ENCODE peak calls at places on chromosomes 3 and 15, in seven cellular contexts. G is kidney, V is neural crest cell, N is IMR-90, I is AG08396, M is SJSA1, E is hippocampal formation. A is an unnamed sample.

GRCh38 chr15:83205725-83206324 is 1.8 kb downstream of the HDGFL3 start:
- DNase-seq in G (no peak), V (no peak), N (peak), I (peak), M (no peak), E (no peak), A (no peak)

GRCh38 chr15:36414670-36415069 is 164.8 kb upstream of the CDIN1 start:
- DNase-seq in G (no peak), V (no peak), N (peak), I (no peak), M (no peak), E (no peak), A (no peak)

GRCh38 chr3:177150970-177151627 is 46.2 kb downstream of the TBL1XR1 start:
- DNase-seq in G (no peak), V (no peak), N (peak), I (peak), M (peak), E (no peak), A (peak)

GRCh38 chr3:112730210-112730609 is 89.3 kb upstream of the CCDC80 start:
- DNase-seq in G (no peak), V (no peak), N (peak), I (no peak), M (no peak), E (no peak), A (no peak)

GRCh38 chr3:132083583-132084372 is 49.0 kb upstream of the CPNE4 start:
- DNase-seq in G (no peak), V (no peak), N (no peak), I (no peak), M (no peak), E (peak), A (peak)

GRCh38 chr3:62718515-62719320 is 156.5 kb downstream of the CADPS start:
- DNase-seq in G (no peak), V (no peak), N (no peak), I (no peak), M (no peak), E (peak), A (no peak)

GRCh38 chr3:29156071-29156715 is 124.7 kb upstream of the RBMS3 start:
- DNase-seq in G (no peak), V (no peak), N (peak), I (no peak), M (no peak), E (no peak), A (no peak)

GRCh38 chr3:120743081-120743365 is 479 bp downstream of the GTF2E1 start:
- DNase-seq in G (no peak), V (no peak), N (peak), I (no peak), M (no peak), E (no peak), A (no peak)

GRCh38 chr3:171458056-171458856 is 1.9 kb downstream of the TNIK start:
- DNase-seq in G (peak), V (peak), N (no peak), I (no peak), M (no peak), E (no peak), A (peak)

GRCh38 chr15:38217788-38218609 is 34.6 kb upstream of the SPRED1 start:
- DNase-seq in G (no peak), V (no peak), N (no peak), I (no peak), M (no peak), E (no peak), A (peak)

GRCh38 chr15:101451192-101451799 is 38.2 kb downstream of the PCSK6 start:
- DNase-seq in G (peak), V (no peak), N (no peak), I (no peak), M (no peak), E (peak), A (no peak)

GRCh38 chr3:69649120-69649519 is 90.1 kb upstream of the MITF start:
- DNase-seq in G (no peak), V (no peak), N (peak), I (peak), M (no peak), E (no peak), A (no peak)

GRCh38 chr3:170056710-170057454 is 19.1 kb downstream of the GPR160 start:
- DNase-seq in G (no peak), V (no peak), N (no peak), I (no peak), M (no peak), E (no peak), A (no peak)